ENCODE peak calls at places on chromosomes 6 and 20, in six cellular contexts. Y, I, N, B, Z and S are unnamed samples.

GRCh38 chr6:31402324-31403282 is 792 bp upstream of the MICA start:
- DNase-seq in B (no peak), I (peak; percentile 66), Z (no peak), N (peak; percentile 64), Y (peak; percentile 60), S (no peak)

GRCh38 chr20:44810391-44811149 is at the start of gene RIMS4:
- DNase-seq in Z (no peak), N (no peak), Y (no peak), I (peak; percentile 75), B (peak; percentile 88), S (no peak)

GRCh38 chr6:136956590-136957573 is 34.8 kb downstream of the SLC35D3 start:
- DNase-seq in Z (no peak), Y (no peak), B (peak; percentile 64), I (peak; percentile 86), N (no peak), S (no peak)

GRCh38 chr6:101613556-101613955 is 220.0 kb downstream of the GRIK2 start:
- DNase-seq in I (no peak), Y (no peak), B (no peak), Z (no peak), N (no peak), S (no peak)

GRCh38 chr6:170111816-170112582 is 178.9 kb downstream of the DLL1 start:
- DNase-seq in I (no peak), Y (no peak), Z (no peak), B (no peak), N (peak; percentile 26), S (no peak)

GRCh38 chr20:44738779-44739477 is 6.7 kb upstream of the KCNK15 start:
- DNase-seq in Z (no peak), I (peak; percentile 93), N (no peak), B (peak; percentile 80), Y (peak; percentile 59), S (peak; percentile 6)

GRCh38 chr6:8082954-8083858 is 19.0 kb upstream of the BLOC1S5 start:
- DNase-seq in I (no peak), Y (peak; percentile 40), N (no peak), B (no peak), Z (no peak), S (no peak)

GRCh38 chr6:44071670-44072451 is 55.4 kb downstream of the MRPL14 start:
- DNase-seq in B (no peak), Y (no peak), Z (no peak), N (no peak), I (no peak), S (no peak)

GRCh38 chr6:47489995-47490394 is 12.4 kb downstream of the CD2AP start:
- DNase-seq in I (no peak), Z (no peak), B (no peak), Y (no peak), N (no peak), S (no peak)

GRCh38 chr20:25038103-25038410 is 19.9 kb downstream of the ACSS1 start:
- DNase-seq in I (no peak), B (no peak), Z (no peak), N (no peak), Y (no peak), S (no peak)

GRCh38 chr6:90288404-90288803 is 8.2 kb downstream of the BACH2 start:
- DNase-seq in Z (no peak), I (peak; percentile 43), Y (no peak), N (no peak), B (peak; percentile 64), S (no peak)

GRCh38 chr6:137698636-137699035 is 168.4 kb upstream of the TNFAIP3 start:
- DNase-seq in I (no peak), Y (no peak), B (no peak), N (no peak), Z (no peak), S (no peak)

GRCh38 chr20:23889775-23890187 is 10.2 kb upstream of the CST5 start:
- DNase-seq in Y (peak; percentile 54), B (peak; percentile 78), I (peak; percentile 73), Z (no peak), N (no peak), S (peak; percentile 62)

GRCh38 chr6:97026298-97026697 is 101.8 kb downstream of the KLHL32 start:
- DNase-seq in Z (no peak), Y (no peak), I (no peak), N (no peak), B (no peak), S (no peak)

GRCh38 chr6:16227605-16228004 is 10.8 kb upstream of the GMPR start:
- DNase-seq in Z (no peak), Y (no peak), B (no peak), N (no peak), I (no peak), S (no peak)

GRCh38 chr6:20092071-20092566 is 120.2 kb downstream of the MBOAT1 start:
- DNase-seq in N (no peak), B (peak; percentile 58), Z (no peak), I (peak; percentile 80), Y (no peak), S (no peak)

GRCh38 chr6:163180874-163181541 is 233.5 kb upstream of the QKI start:
- DNase-seq in N (no peak), Z (no peak), B (peak; percentile 81), I (peak; percentile 86), Y (peak; percentile 87), S (no peak)

GRCh38 chr6:166474721-166475565 is 92.2 kb upstream of the MPC1 start:
- DNase-seq in N (peak; percentile 43), Z (no peak), B (no peak), I (no peak), Y (no peak), S (no peak)

GRCh38 chr20:9294081-9294480 is 220.3 kb upstream of the LAMP5 start:
- DNase-seq in Y (no peak), I (no peak), N (no peak), B (no peak), Z (no peak), S (no peak)

GRCh38 chr6:116990679-116991078 is 113.6 kb downstream of the RFX6 start:
- DNase-seq in B (no peak), Y (no peak), I (no peak), Z (no peak), N (no peak), S (no peak)

GRCh38 chr20:53943522-53944291 is 126.7 kb downstream of the BCAS1 start:
- DNase-seq in Y (no peak), N (no peak), B (no peak), I (peak; percentile 50), Z (no peak), S (no peak)

GRCh38 chr6:32973144-32973854 is 4.9 kb downstream of the BRD2 start:
- DNase-seq in I (peak; percentile 68), Z (no peak), N (no peak), Y (no peak), B (peak; percentile 90), S (peak; percentile 50)

GRCh38 chr6:162005375-162005774 is 722.2 kb downstream of the PRKN start:
- DNase-seq in B (no peak), N (no peak), Z (no peak), Y (no peak), I (no peak), S (no peak)

GRCh38 chr20:22586645-22587310 is 2.4 kb upstream of the FOXA2 start:
- DNase-seq in Z (no peak), Y (no peak), N (peak; percentile 81), I (peak; percentile 87), B (peak; percentile 84), S (no peak)

GRCh38 chr20:57941121-57941522 is 231.3 kb upstream of the PMEPA1 start:
- DNase-seq in I (no peak), Y (no peak), B (no peak), N (peak; percentile 71), Z (no peak), S (no peak)

GRCh38 chr6:17938885-17939284 is 48.5 kb downstream of the KIF13A start:
- DNase-seq in N (no peak), B (no peak), Y (no peak), I (no peak), Z (no peak), S (no peak)

GRCh38 chr6:19153270-19153980 is 683.7 kb upstream of the ID4 start:
- DNase-seq in I (no peak), N (no peak), B (no peak), Y (no peak), Z (no peak), S (no peak)

GRCh38 chr6:163355471-163355991 is 59.0 kb upstream of the QKI start:
- DNase-seq in B (no peak), N (no peak), Y (peak; percentile 70), I (no peak), Z (no peak), S (no peak)

GRCh38 chr6:73471686-73472290 is 10.3 kb downstream of the MTO1 start:
- DNase-seq in Z (no peak), Y (no peak), N (no peak), B (no peak), I (no peak), S (no peak)
- H3K27me3 ChIP-seq in Z (no peaks in the 10 kb centered on the region), Y (no peaks in the 10 kb centered on the region), N (no peaks in the 10 kb centered on the region), B (no peaks in the 10 kb centered on the region), I (no peaks in the 10 kb centered on the region), S (no peaks in the 10 kb centered on the region)

GRCh38 chr6:13467216-13467600 is 20.2 kb downstream of the GFOD1 start:
- DNase-seq in Y (no peak), B (no peak), Z (no peak), N (no peak), I (no peak), S (no peak)
- H3K27ac ChIP-seq in Y (no peak overlapping the region), B (no peak overlapping the region), Z (no peak overlapping the region), N (no peak overlapping the region), I (no peak overlapping the region), S (no peak overlapping the region)

GRCh38 chr20:46767127-46767761 is 57.8 kb downstream of the SLC2A10 start:
- DNase-seq in I (peak; percentile 94), Y (no peak), N (no peak), Z (no peak), B (peak; percentile 84), S (no peak)
- TF ChIP-seq CTCF in I (peak; percentile 92), Y (peak; percentile 54), N (peak; percentile 51), Z (no peak), B (peak; percentile 90), S (peak; percentile 66)

GRCh38 chr6:35318845-35319220 is 21.2 kb downstream of the DEF6 start:
- DNase-seq in N (no peak), I (no peak), Z (no peak), B (no peak), Y (no peak), S (no peak)

GRCh38 chr6:35321091-35321490 is 21.3 kb upstream of the PPARD start:
- DNase-seq in Y (no peak), Z (peak; percentile 72), I (no peak), B (no peak), N (no peak), S (no peak)

GRCh38 chr6:35318200-35318844 is 20.7 kb downstream of the DEF6 start:
- DNase-seq in Z (peak; percentile 94), B (peak; percentile 97), Y (peak; percentile 79), I (peak; percentile 95), N (peak; percentile 96), S (no peak)

GRCh38 chr6:35320031-35320410 is 22.3 kb upstream of the PPARD start:
- DNase-seq in B (no peak), N (no peak), Z (no peak), I (no peak), Y (no peak), S (no peak)

DNA sequence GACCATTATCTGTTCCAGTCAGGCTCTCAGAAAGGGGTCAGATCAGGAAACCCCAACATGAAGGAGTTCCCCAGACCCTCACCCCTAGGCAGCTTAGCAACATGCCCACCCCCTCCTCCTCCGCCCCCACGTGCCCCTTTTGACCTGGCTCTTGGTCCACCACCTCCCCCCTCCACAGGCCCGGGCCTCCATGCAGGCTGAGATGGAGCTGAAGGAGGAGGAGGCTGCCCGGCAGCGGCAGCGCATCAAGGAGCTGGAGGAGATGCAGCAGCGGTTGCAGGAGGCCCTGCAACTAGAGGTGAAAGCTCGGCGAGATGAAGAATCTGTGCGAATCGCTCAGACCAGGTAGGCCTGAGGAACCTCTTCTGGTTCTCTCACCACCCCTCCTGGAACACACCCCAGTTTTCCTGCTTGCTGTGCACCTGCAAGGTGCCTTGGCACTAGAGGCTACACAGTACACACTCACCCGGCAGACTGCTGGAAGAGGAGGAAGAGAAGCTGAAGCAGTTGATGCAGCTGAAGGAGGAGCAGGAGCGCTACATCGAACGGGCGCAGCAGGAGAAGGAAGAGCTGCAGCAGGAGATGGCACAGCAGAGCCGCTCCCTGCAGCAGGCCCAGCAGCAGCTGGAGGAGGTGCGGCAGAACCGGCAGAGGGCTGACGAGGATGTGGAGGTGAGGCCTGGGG is 21.9 kb downstream of the DEF6 start:
- DNase-seq in Z (peak; percentile 72), B (no peak), N (no peak), I (no peak), Y (no peak), S (no peak)
- H3K27me3 ChIP-seq in Z (no peaks in the 10 kb centered on the region), B (peaks cover 31% of the 10 kb centered on the region), N (no peaks in the 10 kb centered on the region), I (peaks cover 22% of the 10 kb centered on the region), Y (no peaks in the 10 kb centered on the region), S (no peaks in the 10 kb centered on the region)